ENCODE peak calls at places on chromosomes 7 and 10, in six cellular contexts. V is neural progenitor cell, I is GM23338, S is HCT116, U is GM23248, K is OCI-LY7. T is an unnamed sample.

GRCh38 chr10:93566435-93567276 is at the start of gene FFAR4:
- DNase-seq in U (peak; percentile 6), I (peak; percentile 70), S (no peak), V (peak; percentile 69), K (no peak), T (peak; percentile 48)

GRCh38 chr7:47534322-47535032 is 47.4 kb downstream of the TNS3 start:
- DNase-seq in S (no peak), U (peak; percentile 47), I (peak; percentile 54), K (peak; percentile 12), V (peak; percentile 56), T (peak; percentile 96)

GRCh38 chr7:118918556-118918955 is 694.1 kb downstream of the ANKRD7 start:
- DNase-seq in V (no peak), S (peak; percentile 26), K (peak; percentile 11), I (peak; percentile 28), U (peak; percentile 14), T (peak; percentile 42)

GRCh38 chr7:131943616-131944015 is 387.2 kb upstream of the PODXL start:
- DNase-seq in I (no peak), V (no peak), S (no peak), K (no peak), U (no peak), T (no peak)

GRCh38 chr10:103558916-103559315 is 65.4 kb downstream of the NEURL1 start:
- DNase-seq in K (peak; percentile 24), I (no peak), U (no peak), S (no peak), V (no peak), T (no peak)

GRCh38 chr10:58157076-58157766 is 110.5 kb downstream of the IPMK start:
- DNase-seq in S (no peak), U (peak; percentile 99), I (no peak), K (no peak), V (no peak), T (peak; percentile 99)

GRCh38 chr10:88089498-88089897 is 226.1 kb downstream of the PTEN start:
- DNase-seq in V (no peak), I (no peak), U (no peak), K (no peak), S (no peak), T (no peak)

GRCh38 chr7:36639826-36640225 is 84.5 kb downstream of the AOAH start:
- DNase-seq in K (no peak), S (no peak), I (no peak), U (no peak), V (no peak), T (no peak)

GRCh38 chr10:132659206-132660091 is 121.9 kb downstream of the INPP5A start:
- DNase-seq in U (no peak), I (no peak), S (no peak), K (no peak), V (no peak), T (no peak)

GRCh38 chr7:98217623-98218582 is 6.7 kb downstream of the BHLHA15 start:
- DNase-seq in K (peak; percentile 49), I (no peak), V (peak; percentile 75), S (no peak), U (no peak), T (no peak)

GRCh38 chr7:82468435-82468834 is 24.9 kb upstream of the CACNA2D1 start:
- DNase-seq in V (no peak), K (no peak), I (no peak), U (no peak), S (no peak), T (no peak)

GRCh38 chr7:36573066-36573465 is 151.2 kb downstream of the AOAH start:
- DNase-seq in I (no peak), U (no peak), S (no peak), V (no peak), K (no peak), T (no peak)

GRCh38 chr7:66213637-66214036 is 8.5 kb downstream of the TPST1 start:
- DNase-seq in U (peak; percentile 73), V (no peak), K (no peak), S (no peak), I (no peak), T (no peak)

GRCh38 chr7:44294325-44295069 is 30.9 kb downstream of the CAMK2B start:
- DNase-seq in S (no peak), I (no peak), V (peak; percentile 1), K (no peak), U (no peak), T (no peak)

GRCh38 chr10:89301721-89302445 is at the start of gene IFIT2:
- DNase-seq in V (no peak), I (peak; percentile 8), U (peak; percentile 87), S (no peak), K (peak; percentile 66), T (peak; percentile 71)

GRCh38 chr7:32042900-32043299 is 27.3 kb downstream of the PDE1C start:
- DNase-seq in V (no peak), I (no peak), U (no peak), S (no peak), K (no peak), T (peak; percentile 38)

GRCh38 chr10:13890617-13891541 is 304.1 kb downstream of the PRPF18 start:
- DNase-seq in K (no peak), I (peak; percentile 60), U (peak; percentile 74), S (no peak), V (peak; percentile 62), T (no peak)

GRCh38 chr7:55016061-55016745 is 2.6 kb upstream of the EGFR start:
- DNase-seq in U (no peak), V (no peak), S (no peak), I (no peak), K (no peak), T (no peak)

GRCh38 chr7:31940167-31940566 is 130.0 kb downstream of the PDE1C start:
- DNase-seq in V (no peak), I (no peak), K (no peak), S (no peak), U (no peak), T (no peak)

GRCh38 chr10:132649651-132650360 is 112.2 kb downstream of the INPP5A start:
- DNase-seq in S (no peak), K (no peak), I (no peak), U (no peak), V (no peak), T (no peak)

GRCh38 chr10:113959383-113959760 is 84.3 kb upstream of the ADRB1 start:
- DNase-seq in U (peak; percentile 33), S (no peak), V (no peak), I (no peak), K (peak; percentile 52), T (peak; percentile 61)

DNA sequence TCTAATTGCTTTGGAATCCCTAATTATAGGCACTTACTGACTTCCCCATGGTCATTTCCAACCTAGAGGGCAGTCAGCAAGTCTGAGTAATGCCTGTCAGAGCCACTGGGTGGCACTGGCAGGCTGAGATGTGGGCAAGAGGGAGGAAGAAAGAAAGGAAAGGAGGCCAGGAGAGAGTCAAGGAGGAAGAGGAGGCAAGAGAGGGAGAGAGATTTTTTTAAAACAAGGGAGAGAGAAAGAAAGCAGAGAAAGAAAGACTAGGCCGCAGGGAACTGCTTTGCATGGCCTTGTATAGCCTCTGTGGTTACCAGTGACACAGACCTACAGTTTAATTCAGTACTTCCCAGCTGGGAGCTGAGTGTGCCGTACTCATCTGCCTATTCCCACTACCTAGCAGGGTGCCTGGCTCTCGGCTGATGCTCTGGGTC is 210.4 kb upstream of the ADO start:
- DNase-seq in I (peak; percentile 78), V (peak; percentile 70), S (peak; percentile 53), K (peak; percentile 75), U (peak; percentile 73), T (peak; percentile 98)
- TF ChIP-seq EZH2phosphoT487 in I (no peak), V (no peak), S (no peak), K (no peak), U (no peak), T (no peak)

GRCh38 chr10:6944450-6944849 is 364.4 kb upstream of the PRKCQ start:
- DNase-seq in V (no peak), K (no peak), S (no peak), I (no peak), U (no peak), T (no peak)
- H3K4me1 ChIP-seq in V (no peaks in the 10 kb centered on the region), K (peaks cover 4% of the 10 kb centered on the region), S (no peaks in the 10 kb centered on the region), I (no peaks in the 10 kb centered on the region), U (no peaks in the 10 kb centered on the region), T (no peaks in the 10 kb centered on the region)

DNA sequence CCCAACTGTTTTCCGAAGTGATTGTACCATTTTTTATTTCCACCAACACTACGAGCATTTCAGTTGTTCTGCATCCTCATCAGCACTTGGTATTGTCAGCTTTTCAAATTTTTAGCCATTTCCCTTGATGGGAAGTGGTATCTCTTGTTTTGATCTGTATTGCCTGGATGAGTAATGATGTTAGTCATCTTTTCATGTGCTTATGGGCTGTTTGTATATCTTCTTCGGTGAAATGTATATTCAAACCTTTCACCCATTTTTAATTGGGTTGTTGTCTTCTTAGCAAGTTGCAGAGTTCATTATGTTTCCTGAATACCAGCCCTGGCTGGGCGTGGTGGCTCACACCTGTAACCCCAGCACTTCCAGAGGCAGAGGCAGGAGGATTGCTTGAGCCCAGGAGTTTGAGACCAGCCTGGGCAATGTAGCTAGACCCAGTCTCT is 22.1 kb downstream of the CLIP2 start:
- DNase-seq in I (no peak), K (no peak), V (no peak), U (peak; percentile 30), S (peak; percentile 29), T (peak; percentile 84)
- H2AFZ ChIP-seq in I (no peak overlapping the region), K (no peak overlapping the region), V (no peak overlapping the region), U (no peak overlapping the region), S (no peak overlapping the region), T (no peak overlapping the region)

GRCh38 chr10:77711683-77712049 is 74.1 kb upstream of the KCNMA1 start:
- DNase-seq in S (no peak), V (no peak), I (no peak), K (no peak), U (no peak), T (no peak)

GRCh38 chr10:77710081-77710551 is 72.5 kb upstream of the KCNMA1 start:
- DNase-seq in I (peak; percentile 55), V (peak; percentile 33), U (no peak), S (no peak), K (no peak), T (no peak)

GRCh38 chr10:77712207-77712606 is 74.6 kb upstream of the KCNMA1 start:
- DNase-seq in S (no peak), U (no peak), I (no peak), K (no peak), V (no peak), T (no peak)

GRCh38 chr10:77713506-77714280 is 76.1 kb upstream of the KCNMA1 start:
- DNase-seq in U (peak; percentile 60), K (no peak), I (no peak), S (no peak), V (no peak), T (no peak)

GRCh38 chr10:77710759-77711682 is 73.4 kb upstream of the KCNMA1 start:
- DNase-seq in K (peak; percentile 19), U (peak; percentile 78), I (peak; percentile 87), V (peak; percentile 88), S (peak; percentile 6), T (peak; percentile 97)
- TF ChIP-seq EZH2phosphoT487 in K (no peak), U (no peak), I (no peak), V (no peak), S (no peak), T (no peak)

DNA sequence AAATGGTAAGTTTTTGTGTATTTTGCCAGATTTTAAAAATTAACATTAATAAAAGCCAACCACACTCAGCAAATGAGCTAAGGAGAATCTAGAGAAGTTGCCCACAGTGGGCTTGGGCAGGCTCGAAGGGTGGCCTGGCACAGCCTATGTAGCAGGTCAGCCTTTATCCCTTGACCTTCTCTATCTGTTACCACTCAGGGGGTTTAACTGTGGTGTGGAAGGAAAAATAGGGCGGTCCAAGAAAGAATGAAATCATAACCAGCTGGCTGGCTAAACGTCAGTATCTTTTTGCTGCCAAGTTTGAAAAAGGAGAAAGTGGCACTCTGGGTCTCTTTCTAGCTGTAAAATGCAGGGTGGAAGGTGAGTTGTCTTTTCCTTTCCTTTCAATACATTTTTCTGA is 130.3 kb upstream of the ASAH2 start:
- DNase-seq in V (no peak), S (no peak), I (no peak), U (peak; percentile 54), K (no peak), T (no peak)
- H3K4me1 ChIP-seq in V (no peaks in the 10 kb centered on the region), S (no peaks in the 10 kb centered on the region), I (peaks cover 37% of the 10 kb centered on the region), U (peaks cover 25% of the 10 kb centered on the region), K (no peaks in the 10 kb centered on the region), T (no peaks in the 10 kb centered on the region)

T was measured in PC-3.